ENCODE peak calls at places on chromosomes 5 and 9, in five cellular contexts. C is HEK293T, G is NCI-H1930, J is MV-4-11, D is AG04449. P is an unnamed sample.

GRCh38 chr5:133285583-133286021 is 233.8 kb downstream of the HSPA4 start:
- DNase-seq in D (no peak), C (no peak), G (no peak), J (peak; percentile 30), P (no peak)

GRCh38 chr9:136520053-136520540 is 25.8 kb downstream of the NOTCH1 start:
- DNase-seq in J (no peak), G (no peak), D (no peak), C (no peak), P (no peak)

GRCh38 chr5:180575571-180575970 is 15.7 kb downstream of the SCGB3A1 start:
- DNase-seq in D (no peak), G (no peak), C (no peak), J (no peak), P (no peak)

GRCh38 chr9:109935406-109936087 is 155.5 kb downstream of the PALM2AKAP2 start:
- DNase-seq in C (no peak), D (no peak), J (peak; percentile 7), G (no peak), P (no peak)

GRCh38 chr5:170427672-170428236 is 38.6 kb upstream of the KCNMB1 start:
- DNase-seq in D (no peak), C (no peak), J (no peak), G (no peak), P (peak; percentile 90)

GRCh38 chr9:136775191-136775590 is 10.9 kb upstream of the LCN15 start:
- DNase-seq in G (no peak), C (no peak), D (no peak), J (no peak), P (no peak)

GRCh38 chr5:128083811-128084227 is 253 bp downstream of the SLC12A2 start:
- DNase-seq in J (no peak), C (no peak), G (no peak), D (no peak), P (no peak)

GRCh38 chr9:2749485-2749884 is 32.2 kb downstream of the KCNV2 start:
- DNase-seq in D (no peak), C (no peak), J (no peak), G (no peak), P (no peak)

GRCh38 chr5:122844136-122844915 is 1.1 kb upstream of the SNX24 start:
- DNase-seq in D (no peak), J (no peak), G (no peak), C (no peak), P (no peak)

GRCh38 chr9:995776-996175 is 19.3 kb downstream of the DMRT3 start:
- DNase-seq in C (no peak), J (no peak), D (peak; percentile 21), G (no peak), P (no peak)

GRCh38 chr9:6194934-6195333 is 20.7 kb upstream of the IL33 start:
- DNase-seq in D (no peak), J (no peak), C (no peak), G (no peak), P (no peak)

P was measured in Kasumi-1.